ENCODE peak calls at places on chromosome 13, in six cellular contexts. X, S, L, A, I and U are unnamed samples.

GRCh38 chr13:94110011-94110410 is 369.5 kb downstream of the DCT start:
- DNase-seq in I (no peak), S (no peak), A (no peak), L (no peak), X (no peak), U (no peak)

GRCh38 chr13:31092631-31093030 is 69.1 kb downstream of the HSPH1 start:
- DNase-seq in X (no peak), A (no peak), S (no peak), I (no peak), L (no peak), U (no peak)

GRCh38 chr13:30429721-30430694 is 7.7 kb downstream of the UBE2L5 start:
- DNase-seq in S (peak), X (no peak), I (no peak), L (no peak), A (no peak), U (no peak)

GRCh38 chr13:40580566-40581276 is 85.7 kb downstream of the FOXO1 start:
- DNase-seq in I (no peak), A (no peak), S (no peak), X (no peak), L (no peak), U (no peak)

GRCh38 chr13:83618966-83619365 is 263.3 kb downstream of the SLITRK1 start:
- DNase-seq in I (no peak), X (no peak), A (no peak), L (no peak), S (peak), U (no peak)

GRCh38 chr13:27080018-27080948 is 91.3 kb downstream of the USP12 start:
- DNase-seq in S (peak), X (no peak), A (no peak), I (no peak), L (no peak), U (no peak)

GRCh38 chr13:31903072-31903815 is 128.3 kb upstream of the FRY start:
- DNase-seq in S (no peak), I (no peak), A (no peak), L (no peak), X (no peak), U (no peak)

GRCh38 chr13:83121904-83122303 is 760.4 kb downstream of the SLITRK1 start:
- DNase-seq in I (no peak), A (no peak), S (peak), L (no peak), X (no peak), U (no peak)

GRCh38 chr13:82010780-82011179 is 1669.9 kb upstream of the SPRY2 start:
- DNase-seq in L (no peak), S (no peak), A (no peak), I (no peak), X (no peak), U (no peak)